ENCODE peak calls at places on chromosomes 5 and 9, in ten cellular contexts. L, T, P, V, S, Z, N, U, I and G are unnamed samples. For H3K36me3 and H3K4me1, the result is how much of the 10 kb centered on the place peaks cover.

GRCh38 chr5:112192886-112193285 is 226.2 kb downstream of the EPB41L4A start:
- DNase-seq in L (no peak), T (no peak), P (no peak), V (peak), S (no peak), Z (peak), N (no peak), U (no peak), I (no peak), G (no peak)

GRCh38 chr9:18675345-18675744 is 201.4 kb downstream of the ADAMTSL1 start:
- DNase-seq in L (no peak), T (no peak), P (peak), V (peak), S (no peak), Z (peak), N (no peak), U (no peak), I (no peak), G (no peak)

GRCh38 chr5:1757511-1757910 is 42.1 kb downstream of the MRPL36 start:
- DNase-seq in L (peak), T (no peak), P (no peak), V (no peak), S (no peak), Z (no peak), N (no peak), U (no peak), I (peak), G (no peak)

GRCh38 chr5:120605325-120606079 is 141.4 kb downstream of the PRR16 start:
- DNase-seq in L (no peak), T (no peak), P (no peak), V (peak), S (no peak), Z (no peak), N (no peak), U (no peak), I (no peak), G (no peak)

GRCh38 chr5:83025690-83026472 is 51.3 kb downstream of the TMEM167A start:
- DNase-seq in L (no peak), T (peak), P (no peak), V (no peak), S (no peak), Z (no peak), N (no peak), U (no peak), I (no peak), G (no peak)

GRCh38 chr5:113293613-113294340 is 141.0 kb downstream of the TSSK1B start:
- DNase-seq in L (peak), T (no peak), P (no peak), V (peak), S (no peak), Z (peak), N (no peak), U (no peak), I (no peak), G (no peak)

GRCh38 chr9:38032266-38032830 is 36.7 kb downstream of the SHB start:
- DNase-seq in L (no peak), T (no peak), P (no peak), V (no peak), S (no peak), Z (no peak), N (no peak), U (no peak), I (no peak), G (peak)

GRCh38 chr9:124038239-124038638 is 26.7 kb downstream of the LHX2 start:
- DNase-seq in L (no peak), T (no peak), P (no peak), V (peak), S (no peak), Z (no peak), N (no peak), U (no peak), I (peak), G (no peak)

GRCh38 chr5:157538311-157538710 is 37.3 kb downstream of the ADAM19 start:
- DNase-seq in L (no peak), T (no peak), P (no peak), V (no peak), S (no peak), Z (no peak), N (no peak), U (no peak), I (no peak), G (no peak)

GRCh38 chr9:137069508-137070071 is 767 bp downstream of the SAPCD2 start:
- DNase-seq in L (no peak), T (no peak), P (no peak), V (no peak), S (no peak), Z (no peak), N (no peak), U (no peak), I (peak), G (no peak)

GRCh38 chr5:113201715-113202114 is 225.1 kb downstream of the DCP2 start:
- DNase-seq in L (no peak), T (no peak), P (peak), V (peak), S (no peak), Z (no peak), N (no peak), U (no peak), I (no peak), G (no peak)

GRCh38 chr5:172450861-172451695 is 3.2 kb downstream of the SH3PXD2B start:
- DNase-seq in L (no peak), T (no peak), P (peak), V (peak), S (peak), Z (peak), N (no peak), U (no peak), I (peak), G (no peak)

GRCh38 chr9:101705135-101705661 is 33.2 kb downstream of the GRIN3A start:
- DNase-seq in L (no peak), T (no peak), P (peak), V (no peak), S (peak), Z (no peak), N (no peak), U (no peak), I (peak), G (peak)

GRCh38 chr9:114504341-114505186 is 709 bp downstream of the WHRN start:
- DNase-seq in L (peak), T (peak), P (peak), V (peak), S (no peak), Z (peak), N (peak), U (no peak), I (peak), G (peak)

GRCh38 chr5:125595095-125595494 is 828.1 kb upstream of the GRAMD2B start:
- DNase-seq in L (peak), T (no peak), P (no peak), V (peak), S (no peak), Z (peak), N (no peak), U (no peak), I (no peak), G (no peak)

GRCh38 chr5:64826541-64826940 is 57.8 kb downstream of the CWC27 start:
- DNase-seq in L (no peak), T (no peak), P (no peak), V (no peak), S (no peak), Z (no peak), N (no peak), U (no peak), I (no peak), G (no peak)

GRCh38 chr9:92035687-92036410 is 79.4 kb downstream of the SPTLC1 start:
- DNase-seq in L (peak), T (no peak), P (no peak), V (peak), S (no peak), Z (peak), N (no peak), U (no peak), I (no peak), G (no peak)

GRCh38 chr9:127088724-127089615 is 33.5 kb downstream of the ANGPTL2 start:
- DNase-seq in L (no peak), T (no peak), P (no peak), V (no peak), S (no peak), Z (no peak), N (no peak), U (no peak), I (no peak), G (no peak)

GRCh38 chr9:36345103-36345846 is 54.8 kb downstream of the RNF38 start:
- DNase-seq in L (no peak), T (no peak), P (peak), V (no peak), S (no peak), Z (no peak), N (no peak), U (no peak), I (no peak), G (peak)

GRCh38 chr9:135047521-135047920 is 39.9 kb upstream of the OLFM1 start:
- DNase-seq in L (no peak), T (no peak), P (no peak), V (no peak), S (no peak), Z (no peak), N (no peak), U (no peak), I (no peak), G (no peak)

GRCh38 chr5:32330126-32330971 is 17.6 kb upstream of the MTMR12 start:
- DNase-seq in L (peak), T (no peak), P (no peak), V (no peak), S (no peak), Z (no peak), N (no peak), U (no peak), I (no peak), G (no peak)

GRCh38 chr9:98971168-98971914 is 27.6 kb downstream of the COL15A1 start:
- DNase-seq in L (no peak), T (no peak), P (peak), V (peak), S (peak), Z (peak), N (no peak), U (no peak), I (no peak), G (no peak)

GRCh38 chr9:125372441-125373226 is 111.0 kb downstream of the GAPVD1 start:
- DNase-seq in L (no peak), T (no peak), P (no peak), V (no peak), S (no peak), Z (no peak), N (no peak), U (no peak), I (no peak), G (peak)

GRCh38 chr5:178502401-178503100 is 87.6 kb downstream of the COL23A1 start:
- DNase-seq in L (no peak), T (no peak), P (no peak), V (no peak), S (no peak), Z (peak), N (no peak), U (no peak), I (no peak), G (no peak)

GRCh38 chr5:127875235-127876021 is 172.2 kb downstream of the CCDC192 start:
- DNase-seq in L (no peak), T (peak), P (peak), V (peak), S (no peak), Z (peak), N (no peak), U (no peak), I (no peak), G (peak)

GRCh38 chr5:14267166-14267838 is 124.2 kb downstream of the TRIO start:
- DNase-seq in L (no peak), T (no peak), P (peak), V (peak), S (no peak), Z (no peak), N (no peak), U (no peak), I (no peak), G (no peak)

GRCh38 chr5:38151878-38152277 is 106.5 kb upstream of the EGFLAM start:
- DNase-seq in L (no peak), T (no peak), P (no peak), V (no peak), S (no peak), Z (no peak), N (no peak), U (no peak), I (no peak), G (no peak)

GRCh38 chr5:113748403-113748802 is 234.9 kb downstream of the YTHDC2 start:
- DNase-seq in L (no peak), T (no peak), P (no peak), V (no peak), S (no peak), Z (no peak), N (no peak), U (no peak), I (no peak), G (no peak)

GRCh38 chr5:80739057-80739456 is 84.3 kb upstream of the DHFR start:
- DNase-seq in L (no peak), T (no peak), P (no peak), V (no peak), S (no peak), Z (no peak), N (no peak), U (no peak), I (no peak), G (no peak)

GRCh38 chr9:105881654-105882349 is 187.5 kb downstream of the TMEM38B start:
- DNase-seq in L (peak), T (peak), P (peak), V (peak), S (no peak), Z (peak), N (peak), U (no peak), I (peak), G (peak)

GRCh38 chr9:129523953-129524847 is 96.7 kb downstream of the C9orf50 start:
- DNase-seq in L (no peak), T (no peak), P (no peak), V (no peak), S (no peak), Z (no peak), N (no peak), U (no peak), I (no peak), G (no peak)

GRCh38 chr5:151139646-151140045 is 17.9 kb downstream of the ANXA6 start:
- DNase-seq in L (no peak), T (no peak), P (no peak), V (no peak), S (no peak), Z (no peak), N (no peak), U (no peak), I (no peak), G (no peak)
- H3K36me3 ChIP-seq in L (under half), T (under half), P (under half), V (half or more), S (half or more), Z (under half), N (half or more), U (under half), I (half or more), G (under half)

GRCh38 chr9:121196389-121196788 is 5.3 kb downstream of the RAB14 start:
- DNase-seq in L (no peak), T (no peak), P (no peak), V (no peak), S (no peak), Z (no peak), N (no peak), U (no peak), I (no peak), G (peak)
- H3K4me1 ChIP-seq in L (under half), T (under half), P (half or more), V (half or more), S (half or more), Z (under half), N (half or more), U (half or more), I (half or more), G (under half)

GRCh38 chr5:641331-641765 is 29.2 kb downstream of the CEP72 start:
- DNase-seq in L (no peak), T (no peak), P (no peak), V (no peak), S (no peak), Z (no peak), N (no peak), U (no peak), I (peak), G (no peak)

GRCh38 chr5:640461-641330 is 28.6 kb downstream of the CEP72 start:
- DNase-seq in L (no peak), T (no peak), P (no peak), V (no peak), S (no peak), Z (no peak), N (no peak), U (no peak), I (peak), G (no peak)

GRCh38 chr5:639253-639530 is 27.1 kb downstream of the CEP72 start:
- DNase-seq in L (no peak), T (no peak), P (no peak), V (no peak), S (no peak), Z (no peak), N (no peak), U (no peak), I (peak), G (no peak)

GRCh38 chr5:638501-639252 is 26.5 kb downstream of the CEP72 start:
- DNase-seq in L (no peak), T (no peak), P (no peak), V (no peak), S (no peak), Z (no peak), N (no peak), U (no peak), I (peak), G (no peak)

DNA sequence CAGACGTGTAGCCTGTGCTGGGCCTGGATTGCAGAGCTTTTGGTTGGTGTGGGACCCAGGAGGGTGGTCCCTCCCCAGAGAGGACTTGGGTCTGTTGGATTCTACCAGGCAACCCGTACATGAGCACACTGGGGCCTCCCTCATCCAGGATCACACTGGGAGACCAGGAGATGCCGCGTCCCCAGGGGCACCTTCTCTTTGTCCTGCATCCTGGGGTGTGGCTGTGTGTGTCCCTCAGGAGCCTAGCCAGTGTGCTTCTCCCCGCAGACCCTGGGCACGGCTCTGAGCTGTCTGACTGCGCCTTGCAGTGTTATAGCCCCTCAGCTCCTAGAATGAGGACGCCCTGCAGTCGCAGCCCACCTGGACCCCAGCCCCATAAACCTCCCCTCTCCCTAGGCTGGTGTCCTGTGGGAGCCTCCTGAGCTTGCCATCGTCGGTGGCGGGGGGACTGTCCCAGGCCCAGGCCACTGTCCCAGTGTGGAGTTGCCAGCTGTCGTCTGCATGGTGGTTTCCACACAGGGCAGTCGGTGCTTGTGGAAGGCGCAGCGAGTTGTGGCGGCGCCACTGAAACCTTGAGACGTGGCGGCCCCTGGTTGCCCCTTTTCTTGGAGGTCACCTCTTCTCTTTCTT is 27.6 kb downstream of the CEP72 start:
- DNase-seq in L (no peak), T (no peak), P (no peak), V (no peak), S (no peak), Z (no peak), N (no peak), U (no peak), I (peak), G (no peak)
- H3K36me3 ChIP-seq in L (under half), T (under half), P (half or more), V (under half), S (half or more), Z (under half), N (half or more), U (under half), I (half or more), G (under half)

GRCh38 chr5:133108481-133108921 is 56.7 kb downstream of the HSPA4 start:
- DNase-seq in L (no peak), T (no peak), P (no peak), V (no peak), S (no peak), Z (no peak), N (no peak), U (no peak), I (no peak), G (no peak)

GRCh38 chr5:133109655-133110483 is 58.1 kb downstream of the HSPA4 start:
- DNase-seq in L (no peak), T (no peak), P (no peak), V (peak), S (peak), Z (no peak), N (no peak), U (no peak), I (no peak), G (no peak)

GRCh38 chr5:133110709-133111108 is 58.9 kb downstream of the HSPA4 start:
- DNase-seq in L (no peak), T (no peak), P (no peak), V (no peak), S (no peak), Z (no peak), N (no peak), U (no peak), I (no peak), G (no peak)

GRCh38 chr5:133106761-133107572 is 55.2 kb downstream of the HSPA4 start:
- DNase-seq in L (no peak), T (no peak), P (no peak), V (no peak), S (no peak), Z (no peak), N (no peak), U (no peak), I (no peak), G (no peak)

DNA sequence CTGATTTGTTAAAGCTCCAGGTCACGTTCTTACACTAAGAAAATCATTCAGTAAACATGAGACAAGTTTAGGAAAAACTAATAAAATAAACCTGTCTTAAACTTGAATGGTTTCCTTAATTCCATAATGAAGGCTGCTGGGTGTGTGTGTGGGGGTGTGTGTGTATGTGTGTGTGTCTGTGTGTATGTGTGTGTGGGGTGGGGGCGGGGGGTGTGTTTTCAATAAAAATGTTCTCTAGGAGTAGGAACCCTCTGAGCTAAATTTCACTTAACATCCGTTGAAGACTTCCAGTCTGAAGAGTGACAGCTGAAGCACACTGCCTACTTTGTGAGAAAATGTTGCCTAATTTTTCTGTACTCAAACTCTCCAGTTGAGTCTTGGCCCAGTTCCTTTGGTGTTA is 54.5 kb downstream of the HSPA4 start:
- DNase-seq in L (no peak), T (no peak), P (no peak), V (peak), S (no peak), Z (no peak), N (no peak), U (no peak), I (no peak), G (no peak)
- H3K4me1 ChIP-seq in L (under half), T (under half), P (under half), V (under half), S (under half), Z (under half), N (under half), U (under half), I (under half), G (under half)